ENCODE peak calls at places on chromosomes 1 and 21, in eight cellular contexts. One of them, this sample, is unnamed.
A peak's percentile ranks its signal among the peaks of the same experiment; 100 is the strongest.

GRCh38 chr1:66335859-66336640 is 197.9 kb upstream of the SGIP1 start:
- DNase-seq in MCF 10A: peak; percentile 60
- DNase-seq in HFF-Myc: no peak
- DNase-seq in effector CD8-positive, alpha-beta T cell: peak; percentile 46
- DNase-seq in nephron progenitor cell: no peak
- DNase-seq in HS-27A: no peak
- DNase-seq in stimulated activated CD4-positive, alpha-beta T cell treated with anti-CD3 and anti-CD28 coated beads, Interleukin-15, amount 100 ng/mL, for 1 hour: peak; percentile 58
- DNase-seq in epithelial cell of proximal tubule: no peak
- DNase-seq in this sample: peak; percentile 69

GRCh38 chr1:116910379-116911165 is 856 bp downstream of the PTGFRN start:
- DNase-seq in MCF 10A: peak; percentile 48
- DNase-seq in nephron progenitor cell: peak; percentile 53
- DNase-seq in HFF-Myc: no peak
- DNase-seq in HS-27A: no peak
- DNase-seq in epithelial cell of proximal tubule: no peak
- DNase-seq in effector CD8-positive, alpha-beta T cell: no peak
- DNase-seq in stimulated activated CD4-positive, alpha-beta T cell treated with anti-CD3 and anti-CD28 coated beads, Interleukin-15, amount 100 ng/mL, for 1 hour: peak; percentile 17
- DNase-seq in this sample: peak; percentile 55

GRCh38 chr1:27634166-27634981 is 611 bp downstream of the FGR start:
- DNase-seq in HFF-Myc: no peak
- DNase-seq in stimulated activated CD4-positive, alpha-beta T cell treated with anti-CD3 and anti-CD28 coated beads, Interleukin-15, amount 100 ng/mL, for 1 hour: no peak
- DNase-seq in HS-27A: no peak
- DNase-seq in nephron progenitor cell: peak; percentile 64
- DNase-seq in effector CD8-positive, alpha-beta T cell: peak; percentile 9
- DNase-seq in epithelial cell of proximal tubule: no peak
- DNase-seq in MCF 10A: no peak
- DNase-seq in this sample: peak; percentile 71

GRCh38 chr1:70075751-70076150 is 129.6 kb downstream of the LRRC40 start:
- DNase-seq in stimulated activated CD4-positive, alpha-beta T cell treated with anti-CD3 and anti-CD28 coated beads, Interleukin-15, amount 100 ng/mL, for 1 hour: no peak
- DNase-seq in HS-27A: no peak
- DNase-seq in MCF 10A: no peak
- DNase-seq in effector CD8-positive, alpha-beta T cell: no peak
- DNase-seq in epithelial cell of proximal tubule: no peak
- DNase-seq in HFF-Myc: no peak
- DNase-seq in nephron progenitor cell: no peak
- DNase-seq in this sample: no peak

GRCh38 chr1:231116741-231117140 is 45.1 kb upstream of the TRIM67 start:
- DNase-seq in effector CD8-positive, alpha-beta T cell: no peak
- DNase-seq in epithelial cell of proximal tubule: no peak
- DNase-seq in stimulated activated CD4-positive, alpha-beta T cell treated with anti-CD3 and anti-CD28 coated beads, Interleukin-15, amount 100 ng/mL, for 1 hour: no peak
- DNase-seq in nephron progenitor cell: no peak
- DNase-seq in HS-27A: no peak
- DNase-seq in MCF 10A: no peak
- DNase-seq in HFF-Myc: no peak
- DNase-seq in this sample: no peak

GRCh38 chr1:172903581-172904220 is 147.0 kb downstream of the TNFSF18 start:
- DNase-seq in epithelial cell of proximal tubule: no peak
- DNase-seq in stimulated activated CD4-positive, alpha-beta T cell treated with anti-CD3 and anti-CD28 coated beads, Interleukin-15, amount 100 ng/mL, for 1 hour: no peak
- DNase-seq in nephron progenitor cell: no peak
- DNase-seq in HS-27A: no peak
- DNase-seq in HFF-Myc: peak; percentile 69
- DNase-seq in effector CD8-positive, alpha-beta T cell: no peak
- DNase-seq in MCF 10A: no peak
- DNase-seq in this sample: no peak

GRCh38 chr21:46054447-46054846 is 43.5 kb upstream of the COL6A2 start:
- DNase-seq in nephron progenitor cell: no peak
- DNase-seq in epithelial cell of proximal tubule: no peak
- DNase-seq in effector CD8-positive, alpha-beta T cell: no peak
- DNase-seq in MCF 10A: no peak
- DNase-seq in HS-27A: no peak
- DNase-seq in stimulated activated CD4-positive, alpha-beta T cell treated with anti-CD3 and anti-CD28 coated beads, Interleukin-15, amount 100 ng/mL, for 1 hour: no peak
- DNase-seq in HFF-Myc: no peak
- DNase-seq in this sample: no peak

GRCh38 chr1:229407206-229408026 is 26.5 kb downstream of the ACTA1 start:
- DNase-seq in nephron progenitor cell: peak; percentile 45
- DNase-seq in HFF-Myc: no peak
- DNase-seq in HS-27A: no peak
- DNase-seq in MCF 10A: no peak
- DNase-seq in stimulated activated CD4-positive, alpha-beta T cell treated with anti-CD3 and anti-CD28 coated beads, Interleukin-15, amount 100 ng/mL, for 1 hour: no peak
- DNase-seq in effector CD8-positive, alpha-beta T cell: no peak
- DNase-seq in epithelial cell of proximal tubule: no peak
- DNase-seq in this sample: no peak

GRCh38 chr1:44108241-44108640 is 10.4 kb upstream of the KLF17 start:
- DNase-seq in MCF 10A: peak; percentile 9
- DNase-seq in HS-27A: no peak
- DNase-seq in HFF-Myc: no peak
- DNase-seq in epithelial cell of proximal tubule: peak; percentile 31
- DNase-seq in stimulated activated CD4-positive, alpha-beta T cell treated with anti-CD3 and anti-CD28 coated beads, Interleukin-15, amount 100 ng/mL, for 1 hour: no peak
- DNase-seq in nephron progenitor cell: no peak
- DNase-seq in effector CD8-positive, alpha-beta T cell: no peak
- DNase-seq in this sample: no peak

GRCh38 chr1:219518168-219518905 is 94.6 kb downstream of the ZC3H11B start:
- DNase-seq in effector CD8-positive, alpha-beta T cell: no peak
- DNase-seq in HFF-Myc: peak; percentile 16
- DNase-seq in epithelial cell of proximal tubule: no peak
- DNase-seq in stimulated activated CD4-positive, alpha-beta T cell treated with anti-CD3 and anti-CD28 coated beads, Interleukin-15, amount 100 ng/mL, for 1 hour: no peak
- DNase-seq in nephron progenitor cell: no peak
- DNase-seq in HS-27A: peak; percentile 30
- DNase-seq in MCF 10A: peak; percentile 55
- DNase-seq in this sample: no peak

GRCh38 chr1:55580845-55581332 is 365.7 kb upstream of the USP24 start:
- DNase-seq in effector CD8-positive, alpha-beta T cell: no peak
- DNase-seq in nephron progenitor cell: no peak
- DNase-seq in epithelial cell of proximal tubule: peak; percentile 45
- DNase-seq in HFF-Myc: no peak
- DNase-seq in HS-27A: peak; percentile 91
- DNase-seq in MCF 10A: peak; percentile 55
- DNase-seq in stimulated activated CD4-positive, alpha-beta T cell treated with anti-CD3 and anti-CD28 coated beads, Interleukin-15, amount 100 ng/mL, for 1 hour: no peak
- DNase-seq in this sample: no peak

This sample was measured in left ventricle myocardium inferior.